ENCODE peak calls at places on chromosome 12, in seven cellular contexts. F is frontal cortex; K is central memory CD4-positive, alpha-beta T cell; L is activated CD4-positive, alpha-beta T cell treated with anti-CD3 and anti-CD28 coated beads for 48 hours; P is NCI-H2107; Y is activated naive CD8-positive, alpha-beta T cell treated with anti-CD3 and anti-CD28 coated beads, Interleukin-2, amount 50 U/mL, for 24 hours; D is stimulated activated CD4-positive, alpha-beta T cell treated with anti-CD3 and anti-CD28 coated beads, Interleukin-4, amount 100 ng/mL, for 1 hour. Z is an unnamed sample.
A peak's percentile ranks its signal among the peaks of the same experiment; 100 is the strongest.

GRCh38 chr12:22702690-22703089 is 77.7 kb downstream of the ETNK1 start:
- DNase-seq in F (no peak), K (no peak), L (no peak), P (no peak), Y (no peak), D (no peak), Z (no peak)

GRCh38 chr12:20367731-20368652 is at the start of gene PDE3A:
- DNase-seq in F (peak; percentile 58), K (no peak), L (no peak), P (no peak), Y (no peak), D (no peak), Z (no peak)

GRCh38 chr12:23750923-23751322 is 198.5 kb downstream of the SOX5 start:
- DNase-seq in F (no peak), K (no peak), L (no peak), P (no peak), Y (no peak), D (no peak), Z (no peak)

GRCh38 chr12:13347241-13348043 is 150.9 kb downstream of the EMP1 start:
- DNase-seq in F (no peak), K (no peak), L (peak; percentile 84), P (no peak), Y (peak; percentile 69), D (peak; percentile 39), Z (no peak)

GRCh38 chr12:96302706-96303310 is 97.4 kb downstream of the CDK17 start:
- DNase-seq in F (no peak), K (no peak), L (no peak), P (no peak), Y (no peak), D (no peak), Z (no peak)

GRCh38 chr12:7959278-7960063 is 23.5 kb upstream of the SLC2A3 start:
- DNase-seq in F (no peak), K (peak; percentile 54), L (peak; percentile 67), P (no peak), Y (peak; percentile 52), D (peak; percentile 30), Z (peak; percentile 83)

GRCh38 chr12:127607146-127607725 is 659.7 kb upstream of the TMEM132C start:
- DNase-seq in F (no peak), K (no peak), L (no peak), P (no peak), Y (no peak), D (no peak), Z (no peak)

GRCh38 chr12:9792185-9792900 is 31.6 kb upstream of the CD69 start:
- DNase-seq in F (no peak), K (no peak), L (no peak), P (no peak), Y (no peak), D (no peak), Z (no peak)

GRCh38 chr12:111275308-111275707 is 93.6 kb downstream of the PHETA1 start:
- DNase-seq in F (no peak), K (no peak), L (no peak), P (no peak), Y (no peak), D (no peak), Z (no peak)

GRCh38 chr12:25286837-25287236 is 36.1 kb upstream of the KRAS start:
- DNase-seq in F (no peak), K (no peak), L (no peak), P (no peak), Y (no peak), D (no peak), Z (no peak)

GRCh38 chr12:43306066-43306465 is 245.9 kb downstream of the ADAMTS20 start:
- DNase-seq in F (no peak), K (no peak), L (no peak), P (no peak), Y (no peak), D (no peak), Z (no peak)

GRCh38 chr12:32558941-32559340 is 120.2 kb upstream of the DNM1L start:
- DNase-seq in F (no peak), K (no peak), L (no peak), P (no peak), Y (no peak), D (no peak), Z (peak; percentile 77)

GRCh38 chr12:48185181-48185919 is 1.9 kb downstream of the CCDC184 start:
- DNase-seq in F (peak; percentile 19), K (no peak), L (no peak), P (no peak), Y (no peak), D (no peak), Z (no peak)

GRCh38 chr12:109228664-109229063 is 80.4 kb downstream of the FOXN4 start:
- DNase-seq in F (no peak), K (no peak), L (no peak), P (no peak), Y (no peak), D (no peak), Z (no peak)

GRCh38 chr12:107749094-107749493 is 11.8 kb downstream of the PRDM4 start:
- DNase-seq in F (no peak), K (no peak), L (no peak), P (no peak), Y (no peak), D (no peak), Z (no peak)

GRCh38 chr12:30900351-30900750 is 26.2 kb upstream of the TSPAN11 start:
- DNase-seq in F (no peak), K (no peak), L (no peak), P (no peak), Y (no peak), D (no peak), Z (no peak)

GRCh38 chr12:98968896-98969295 is 323.8 kb downstream of the APAF1 start:
- DNase-seq in F (no peak), K (no peak), L (no peak), P (no peak), Y (no peak), D (no peak), Z (no peak)

GRCh38 chr12:112381421-112381897 is 772 bp downstream of the HECTD4 start:
- DNase-seq in F (no peak), K (peak; percentile 32), L (peak; percentile 31), P (no peak), Y (peak; percentile 51), D (peak; percentile 35), Z (peak; percentile 73)

GRCh38 chr12:114335607-114336006 is 70.3 kb downstream of the TBX5 start:
- DNase-seq in F (no peak), K (no peak), L (no peak), P (no peak), Y (no peak), D (no peak), Z (no peak)

GRCh38 chr12:66321433-66321832 is 19.1 kb downstream of the HELB start:
- DNase-seq in F (no peak), K (no peak), L (no peak), P (no peak), Y (no peak), D (no peak), Z (no peak)

GRCh38 chr12:105423921-105424320 is 93.4 kb downstream of the C12orf75 start:
- DNase-seq in F (no peak), K (no peak), L (no peak), P (no peak), Y (no peak), D (no peak), Z (no peak)

GRCh38 chr12:131007031-131007793 is 53.5 kb downstream of the ADGRD1 start:
- DNase-seq in F (no peak), K (no peak), L (no peak), P (no peak), Y (no peak), D (no peak), Z (no peak)

GRCh38 chr12:10618338-10618987 is 5.1 kb upstream of the MAGOHB start:
- DNase-seq in F (no peak), K (no peak), L (no peak), P (no peak), Y (no peak), D (no peak), Z (no peak)

GRCh38 chr12:45502481-45502880 is 227.0 kb upstream of the ARID2 start:
- DNase-seq in F (no peak), K (no peak), L (no peak), P (no peak), Y (no peak), D (no peak), Z (no peak)